ENCODE peak calls at places on chromosomes 12 and 14, in ten cellular contexts. N is vagina, X is uterus, T is heart left ventricle, V is HepG2, D is tibial nerve, Q is NB4, H is H1, L is thyroid gland, P is A549. J is an unnamed sample.

GRCh38 chr12:121442028-121442948 is 42.4 kb downstream of the RNF34 start:
- DNase-seq in D (no peak), P (no peak), L (no peak), N (no peak), X (no peak), V (no peak), T (no peak), Q (no peak), H (no peak), J (no peak)

GRCh38 chr12:114425031-114425626 is 19.2 kb upstream of the TBX5 start:
- DNase-seq in T (no peak), V (peak), X (no peak), D (no peak), P (no peak), H (no peak), L (no peak), Q (no peak), N (no peak), J (no peak)

GRCh38 chr12:92786045-92786444 is 83.3 kb downstream of the PLEKHG7 start:
- DNase-seq in N (no peak), V (no peak), H (no peak), L (no peak), X (no peak), Q (no peak), T (no peak), D (no peak), P (no peak), J (no peak)

GRCh38 chr12:68317047-68317667 is 15.0 kb downstream of the MDM1 start:
- DNase-seq in H (no peak), L (peak), V (peak), N (no peak), Q (peak), T (peak), P (peak), X (peak), D (no peak), J (peak)

GRCh38 chr14:91078095-91078737 is 17.8 kb upstream of the RPS6KA5 start:
- DNase-seq in V (no peak), D (no peak), P (no peak), T (no peak), N (no peak), H (no peak), Q (no peak), L (no peak), X (no peak), J (no peak)

GRCh38 chr14:100605230-100605629 is 18.0 kb upstream of the BEGAIN start:
- DNase-seq in P (no peak), Q (no peak), N (no peak), L (no peak), T (no peak), V (no peak), X (no peak), D (no peak), H (no peak), J (no peak)

GRCh38 chr12:2652401-2653081 is 142.2 kb upstream of the FKBP4 start:
- DNase-seq in P (no peak), T (no peak), D (no peak), N (no peak), X (no peak), L (no peak), H (no peak), V (no peak), Q (no peak), J (no peak)

GRCh38 chr12:87311206-87311605 is 718.0 kb downstream of the C12orf50 start:
- DNase-seq in D (no peak), L (no peak), X (no peak), T (no peak), N (no peak), P (no peak), V (no peak), Q (no peak), H (no peak), J (no peak)

GRCh38 chr14:35687335-35687939 is 121.7 kb downstream of the RALGAPA1 start:
- DNase-seq in V (peak), X (no peak), H (no peak), Q (peak), T (no peak), D (no peak), P (peak), L (peak), N (no peak), J (peak)

GRCh38 chr12:99495797-99496196 is 151.8 kb upstream of the GARIN6 start:
- DNase-seq in P (no peak), X (no peak), H (no peak), Q (no peak), T (no peak), L (no peak), D (no peak), V (no peak), N (no peak), J (no peak)

GRCh38 chr12:28569698-28570411 is 379.6 kb downstream of the CCDC91 start:
- DNase-seq in Q (peak), X (no peak), D (no peak), P (peak), T (no peak), N (no peak), V (no peak), L (no peak), H (no peak), J (no peak)

GRCh38 chr12:124913474-124914391 is 717 bp downstream of the UBC start:
- DNase-seq in L (peak), N (no peak), H (no peak), T (peak), Q (peak), X (peak), D (peak), P (no peak), V (peak), J (no peak)

GRCh38 chr14:50531595-50532501 is 521 bp downstream of the MAP4K5 start:
- DNase-seq in X (peak), V (no peak), D (peak), P (no peak), T (peak), N (no peak), L (peak), H (peak), Q (peak), J (no peak)

GRCh38 chr14:50530794-50531193 is 1.6 kb downstream of the MAP4K5 start:
- DNase-seq in D (no peak), L (no peak), X (no peak), T (no peak), N (no peak), H (no peak), V (no peak), P (no peak), Q (no peak), J (no peak)

GRCh38 chr14:50533314-50533705 is 941 bp upstream of the MAP4K5 start:
- DNase-seq in L (no peak), D (no peak), P (no peak), V (no peak), H (no peak), Q (no peak), N (no peak), X (no peak), T (no peak), J (no peak)

GRCh38 chr14:50533806-50534205 is 1.4 kb upstream of the MAP4K5 start:
- DNase-seq in X (no peak), D (no peak), Q (peak), T (no peak), V (no peak), H (no peak), P (no peak), N (no peak), L (no peak), J (no peak)

GRCh38 chr14:50532502-50533313 is at the start of gene MAP4K5:
- DNase-seq in L (peak), T (peak), D (peak), P (peak), X (peak), Q (peak), V (peak), H (peak), N (no peak), J (peak)
- TF ChIP-seq POLR2A in L (peak), T (peak), D (peak), P (peak), X (peak), Q (peak), V (peak), H (no peak), N (peak), J (peak)

DNA sequence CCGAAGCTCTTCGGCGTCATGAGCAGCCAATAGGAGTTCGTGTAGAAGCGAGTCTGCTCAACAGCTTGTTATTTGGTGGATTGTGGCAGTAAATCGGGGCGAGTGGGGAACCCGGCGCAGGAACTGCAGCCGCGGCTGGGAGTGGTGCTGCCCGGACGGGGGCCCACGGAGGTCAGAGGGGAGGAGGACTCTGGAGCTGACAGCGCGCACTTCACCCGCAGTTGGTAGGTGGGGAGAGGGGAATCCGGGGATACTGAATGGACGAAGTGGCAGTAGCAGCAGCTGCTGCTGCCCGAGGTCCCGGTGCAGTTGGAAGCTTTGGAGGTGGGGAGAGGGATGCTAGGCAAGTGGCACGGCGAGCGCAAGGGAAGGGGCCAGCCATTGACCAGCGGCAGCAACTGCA is at the start of gene ARID4A:
- DNase-seq in D (peak), Q (no peak), H (no peak), N (peak), X (peak), P (no peak), T (peak), V (no peak), L (peak), J (no peak)
- TF ChIP-seq POLR2A in D (peak), Q (peak), H (no peak), N (peak), X (peak), P (peak), T (peak), V (peak), L (peak), J (no peak)

DNA sequence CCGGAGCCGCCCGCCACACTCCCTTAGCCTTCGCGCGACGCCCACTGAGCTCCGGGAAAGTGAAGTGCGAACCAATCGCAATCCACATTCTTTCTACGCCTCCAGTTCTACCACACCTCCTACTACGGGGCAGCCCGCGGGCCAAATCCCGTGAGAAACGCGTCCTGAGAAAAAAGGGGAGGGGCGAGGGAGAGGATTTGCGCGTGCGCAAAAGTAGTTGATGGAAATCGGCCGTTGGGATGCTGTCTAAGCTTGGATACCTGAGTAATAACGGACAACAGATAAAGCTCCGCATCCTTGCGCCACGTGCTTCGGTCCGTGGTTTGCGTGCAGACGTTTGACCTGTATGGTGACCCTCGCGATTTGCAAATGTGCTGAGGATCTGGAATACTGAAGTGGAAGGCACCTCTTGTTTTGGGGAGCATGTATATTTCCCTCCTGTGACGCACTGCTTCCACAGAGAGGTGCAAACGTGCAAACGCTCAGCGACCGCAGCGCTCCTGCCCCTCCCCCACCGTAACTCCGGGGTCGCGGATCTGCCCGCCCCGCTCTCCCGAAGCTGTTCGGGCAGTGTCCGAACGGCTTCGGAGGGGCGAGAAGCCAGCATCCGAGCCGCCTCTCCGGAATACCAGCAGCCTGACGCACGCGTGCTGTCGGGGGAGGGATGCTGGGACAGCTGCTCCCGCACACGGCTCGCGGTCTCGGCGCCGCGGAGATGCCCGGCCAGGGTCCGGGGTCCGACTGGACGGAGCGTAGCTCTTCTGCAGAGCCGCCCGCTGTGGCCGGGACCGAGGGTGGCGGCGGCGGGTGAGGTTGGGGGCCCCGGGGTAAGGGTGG is at the start of the genes FAM216A and GPN3:
- DNase-seq in T (peak), N (peak), L (peak), P (peak), V (peak), Q (peak), D (peak), X (peak), H (peak), J (peak)
- TF ChIP-seq POLR2A in T (peak), N (peak), L (peak), P (peak), V (peak), Q (peak), D (peak), X (peak), H (peak), J (peak)

GRCh38 chr14:105249175-105250007 is 1.1 kb downstream of the BTBD6 start:
- DNase-seq in N (no peak), P (no peak), T (no peak), Q (peak), L (no peak), D (no peak), X (no peak), V (no peak), H (no peak), J (no peak)

GRCh38 chr14:105247026-105247425 is 1.3 kb upstream of the BTBD6 start:
- DNase-seq in V (no peak), N (no peak), H (no peak), D (no peak), L (no peak), T (no peak), P (no peak), Q (no peak), X (no peak), J (no peak)

GRCh38 chr14:105247715-105248367 is 492 bp upstream of the BTBD6 start:
- DNase-seq in D (no peak), H (no peak), X (no peak), L (no peak), V (no peak), P (no peak), T (no peak), N (no peak), Q (no peak), J (no peak)

GRCh38 chr14:105250008-105250366 is 1.7 kb downstream of the BTBD6 start:
- DNase-seq in T (no peak), V (no peak), P (no peak), L (no peak), H (no peak), D (no peak), Q (no peak), N (no peak), X (no peak), J (no peak)

GRCh38 chr14:105248368-105249174 is at the start of gene BTBD6:
- DNase-seq in V (no peak), H (peak), Q (peak), D (peak), P (peak), L (peak), N (no peak), T (peak), X (peak), J (peak)
- TF ChIP-seq POLR2A in V (no peak), H (no peak), Q (peak), D (peak), P (peak), L (peak), N (no peak), T (peak), X (peak), J (no peak)

GRCh38 chr14:23563473-23564180 is 4.0 kb downstream of the AP1G2 start:
- DNase-seq in D (no peak), H (no peak), L (no peak), Q (no peak), N (no peak), X (no peak), T (no peak), V (no peak), P (no peak), J (no peak)
- TF ChIP-seq POLR2A in D (no peak), H (no peak), L (no peak), Q (no peak), N (no peak), X (no peak), T (no peak), V (no peak), P (no peak), J (peak)

GRCh38 chr12:107736914-107737313 is 24.0 kb downstream of the PRDM4 start:
- DNase-seq in L (no peak), P (no peak), H (no peak), X (no peak), Q (peak), V (no peak), T (no peak), D (no peak), N (no peak), J (no peak)
- TF ChIP-seq POLR2A in L (no peak), P (no peak), H (no peak), X (no peak), Q (no peak), V (no peak), T (no peak), D (no peak), N (no peak), J (no peak)

GRCh38 chr14:73269729-73270651 is 32.7 kb downstream of the PAPLN start:
- DNase-seq in V (no peak), L (peak), Q (no peak), H (no peak), P (no peak), D (no peak), X (peak), T (peak), N (no peak), J (no peak)
- TF ChIP-seq POLR2A in V (no peak), L (peak), Q (no peak), H (no peak), P (no peak), D (no peak), X (no peak), T (no peak), N (no peak), J (no peak)

J was measured in HCT116.